ENCODE peak calls at places on chromosomes 11 and 22, in nine cellular contexts. H, U, W, D, F, O, R, C and J are unnamed samples. For H3K4me1, the result is how much of the 10 kb centered on the place peaks cover.

GRCh38 chr11:77441409-77441808 is 32.5 kb downstream of the PAK1 start:
- DNase-seq in C (no peak), W (no peak), D (no peak), O (no peak), F (no peak), R (no peak), H (no peak), U (no peak), J (no peak)

GRCh38 chr11:84612645-84613044 is 1014.5 kb downstream of the DLG2 start:
- DNase-seq in H (no peak), W (no peak), U (no peak), C (no peak), R (no peak), F (no peak), O (no peak), D (no peak), J (no peak)

GRCh38 chr11:126433244-126433846 is 77.9 kb downstream of the ST3GAL4 start:
- DNase-seq in U (no peak), O (no peak), H (peak), R (no peak), C (no peak), W (no peak), D (no peak), F (no peak), J (no peak)

GRCh38 chr11:130553306-130553705 is 104.9 kb downstream of the ADAMTS15 start:
- DNase-seq in W (no peak), F (no peak), C (no peak), O (peak), R (no peak), H (no peak), U (no peak), D (no peak), J (no peak)

GRCh38 chr11:45853616-45854219 is 6.4 kb downstream of the CRY2 start:
- DNase-seq in W (no peak), D (no peak), R (no peak), U (no peak), C (no peak), H (peak), O (no peak), F (no peak), J (no peak)

GRCh38 chr11:33266418-33267215 is 9.4 kb downstream of the HIPK3 start:
- DNase-seq in D (peak), C (no peak), H (peak), R (no peak), U (no peak), O (peak), F (no peak), W (no peak), J (no peak)

GRCh38 chr11:132621976-132622375 is 910.3 kb downstream of the OPCML start:
- DNase-seq in H (no peak), C (no peak), R (no peak), O (no peak), U (no peak), F (no peak), W (no peak), D (no peak), J (no peak)

GRCh38 chr11:46562527-46562926 is 31.3 kb downstream of the AMBRA1 start:
- DNase-seq in C (no peak), F (no peak), R (no peak), W (no peak), O (no peak), D (no peak), H (no peak), U (no peak), J (no peak)

GRCh38 chr22:39773976-39774539 is 119.5 kb downstream of the ENTHD1 start:
- DNase-seq in H (no peak), R (no peak), C (no peak), W (peak), F (no peak), D (no peak), U (no peak), O (peak), J (no peak)

GRCh38 chr11:134576721-134577171 is 164.7 kb upstream of the B3GAT1 start:
- DNase-seq in U (no peak), D (no peak), R (no peak), C (no peak), O (no peak), F (no peak), W (no peak), H (no peak), J (no peak)

GRCh38 chr22:49199224-49199623 is 628.4 kb downstream of the BRD1 start:
- DNase-seq in O (no peak), H (no peak), F (no peak), D (peak), C (no peak), W (no peak), U (no peak), R (peak), J (peak)

GRCh38 chr11:62508336-62509058 is 38.1 kb downstream of the AHNAK start:
- DNase-seq in H (peak), C (peak), F (peak), U (no peak), W (peak), O (peak), R (peak), D (peak), J (peak)

DNA sequence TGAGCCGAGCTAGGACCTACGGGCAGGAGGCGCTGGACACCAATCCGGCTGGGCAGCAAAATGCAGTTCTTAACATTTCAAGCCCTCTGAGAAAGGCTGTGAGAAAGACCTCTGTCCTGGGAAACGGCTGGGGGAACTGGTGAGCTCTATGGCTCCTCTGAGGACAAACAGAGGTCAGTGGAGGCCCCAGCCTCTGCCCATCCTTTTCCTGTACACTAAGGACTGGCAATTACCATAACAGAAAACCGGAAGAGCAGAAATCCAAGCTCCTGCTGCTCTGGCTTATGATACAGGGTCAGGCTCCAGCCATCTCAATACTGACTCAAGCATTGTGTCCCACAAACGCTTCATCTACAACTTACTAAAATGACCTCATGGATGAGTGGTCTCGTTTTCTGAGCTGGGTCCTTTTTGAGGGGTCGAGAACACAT is 2.2 kb downstream of the TESMIN start:
- DNase-seq in R (no peak), W (no peak), C (no peak), D (no peak), U (no peak), H (no peak), F (no peak), O (peak), J (no peak)
- H3K4me3 ChIP-seq in R (no peak), W (no peak), C (no peak), D (no peak), U (no peak), H (no peak), F (no peak), O (no peak), J (no peak)

GRCh38 chr11:96317985-96318384 is 25.0 kb downstream of the MAML2 start:
- DNase-seq in H (no peak), W (peak), F (no peak), U (no peak), R (no peak), C (no peak), D (no peak), O (no peak), J (no peak)
- H3K4me1 ChIP-seq in H (under half), W (under half), F (under half), U (half or more), R (under half), C (under half), D (under half), O (under half), J (half or more)

GRCh38 chr22:23044570-23044969 is 25.7 kb upstream of the GNAZ start:
- DNase-seq in F (no peak), O (no peak), R (no peak), U (no peak), C (no peak), W (no peak), H (no peak), D (no peak), J (no peak)
- H3K27ac ChIP-seq in F (no peak), O (no peak), R (no peak), U (no peak), C (no peak), W (no peak), H (no peak), D (no peak), J (no peak)

GRCh38 chr22:25822344-25822743 is 80.4 kb downstream of the MYO18B start:
- DNase-seq in R (no peak), U (no peak), H (no peak), F (no peak), C (no peak), D (no peak), O (no peak), W (no peak), J (no peak)
- H3K4me3 ChIP-seq in R (no peak), U (no peak), H (no peak), F (no peak), C (no peak), D (no peak), O (no peak), W (no peak), J (no peak)